ENCODE peak calls at places on chromosomes 3 and 15, in seven cellular contexts. J, C, S, T, Q, P and B are unnamed samples.

GRCh38 chr3:40099875-40100274 is 209.6 kb upstream of the EIF1B start:
- DNase-seq in J (no peak), C (no peak), S (no peak), T (no peak), Q (no peak), P (no peak), B (no peak)

GRCh38 chr15:60583194-60583593 is 104.3 kb upstream of the ICE2 start:
- DNase-seq in J (no peak), C (no peak), S (no peak), T (no peak), Q (no peak), P (no peak), B (no peak)

GRCh38 chr3:128131897-128132646 is 8.5 kb upstream of the RUVBL1 start:
- DNase-seq in J (no peak), C (no peak), S (no peak), T (no peak), Q (no peak), P (no peak), B (no peak)

GRCh38 chr3:165283328-165283727 is 87.1 kb upstream of the SLITRK3 start:
- DNase-seq in J (no peak), C (no peak), S (no peak), T (no peak), Q (no peak), P (no peak), B (no peak)

GRCh38 chr3:32510075-32510724 is 7.5 kb upstream of the CMTM6 start:
- DNase-seq in J (peak), C (peak), S (no peak), T (peak), Q (peak), P (peak), B (no peak)

GRCh38 chr3:135000465-135000864 is 205.4 kb downstream of the EPHB1 start:
- DNase-seq in J (no peak), C (peak), S (no peak), T (no peak), Q (no peak), P (no peak), B (peak)

GRCh38 chr3:161230621-161231195 is 9.6 kb downstream of the NMD3 start:
- DNase-seq in J (no peak), C (no peak), S (no peak), T (no peak), Q (no peak), P (no peak), B (no peak)

GRCh38 chr3:155281892-155282291 is 11.6 kb downstream of the STRIT1 start:
- DNase-seq in J (no peak), C (no peak), S (no peak), T (no peak), Q (no peak), P (no peak), B (no peak)

GRCh38 chr3:4835616-4836043 is 143.6 kb upstream of the BHLHE40 start:
- DNase-seq in J (peak), C (no peak), S (no peak), T (no peak), Q (no peak), P (no peak), B (no peak)

GRCh38 chr15:60379466-60380274 is 18.1 kb downstream of the ANXA2 start:
- DNase-seq in J (no peak), C (no peak), S (no peak), T (no peak), Q (peak), P (no peak), B (no peak)

GRCh38 chr15:66751579-66751978 is 49.5 kb downstream of the SMAD6 start:
- DNase-seq in J (no peak), C (no peak), S (no peak), T (no peak), Q (peak), P (no peak), B (peak)

GRCh38 chr3:136699271-136699828 is 52.8 kb downstream of the STAG1 start:
- DNase-seq in J (no peak), C (no peak), S (no peak), T (no peak), Q (no peak), P (no peak), B (no peak)

GRCh38 chr3:193897288-193897687 is 238.7 kb upstream of the HES1 start:
- DNase-seq in J (no peak), C (no peak), S (no peak), T (no peak), Q (no peak), P (no peak), B (no peak)

GRCh38 chr3:114623420-114624046 is 329.7 kb downstream of the TIGIT start:
- DNase-seq in J (no peak), C (no peak), S (no peak), T (no peak), Q (no peak), P (no peak), B (no peak)

GRCh38 chr3:22977650-22978289 is 225.4 kb upstream of the UBE2E2 start:
- DNase-seq in J (no peak), C (no peak), S (no peak), T (no peak), Q (no peak), P (no peak), B (no peak)

GRCh38 chr3:150503402-150504099 is 42.7 kb downstream of the SERP1 start:
- DNase-seq in J (no peak), C (no peak), S (no peak), T (no peak), Q (no peak), P (no peak), B (no peak)